ENCODE peak calls at places on chromosome 10, in four cellular contexts. Y is stomach; W is CD8-positive, alpha-beta memory T cell; P is NCI-H510A treated with DMSO at 0.1 percent for 48 hours. U is an unnamed sample.

GRCh38 chr10:47167591-47167990 is 132.4 kb upstream of the GDF10 start:
- DNase-seq in Y (no peak), W (no peak), P (no peak), U (no peak)

GRCh38 chr10:116159197-116159596 is 113.8 kb downstream of the GFRA1 start:
- DNase-seq in Y (no peak), W (no peak), P (no peak), U (no peak)

GRCh38 chr10:79103585-79103984 is 34.8 kb downstream of the ZMIZ1 start:
- DNase-seq in Y (no peak), W (no peak), P (no peak), U (no peak)

GRCh38 chr10:13669182-13669860 is 82.6 kb downstream of the PRPF18 start:
- DNase-seq in Y (no peak), W (no peak), P (no peak), U (no peak)

GRCh38 chr10:92571649-92572048 is 2.2 kb downstream of the IDE start:
- DNase-seq in Y (no peak), W (no peak), P (no peak), U (no peak)

GRCh38 chr10:114375082-114375481 is 29.2 kb downstream of the AFAP1L2 start:
- DNase-seq in Y (no peak), W (no peak), P (no peak), U (no peak)

GRCh38 chr10:78196964-78197363 is 163.3 kb downstream of the RPS24 start:
- DNase-seq in Y (no peak), W (no peak), P (no peak), U (no peak)

GRCh38 chr10:133162178-133162909 is 2.3 kb downstream of the KNDC1 start:
- DNase-seq in Y (no peak), W (no peak), P (no peak), U (no peak)

GRCh38 chr10:43781480-43782361 is 133.0 kb upstream of the ZNF32 start:
- DNase-seq in Y (peak), W (no peak), P (no peak), U (no peak)

GRCh38 chr10:21791276-21791675 is 212.3 kb downstream of the DNAJC1 start:
- DNase-seq in Y (no peak), W (no peak), P (no peak), U (no peak)

GRCh38 chr10:71998840-71999194 is 34.6 kb downstream of the CHST3 start:
- DNase-seq in Y (peak), W (no peak), P (no peak), U (no peak)

GRCh38 chr10:70849582-70850016 is 33.9 kb downstream of the SGPL1 start:
- DNase-seq in Y (no peak), W (no peak), P (no peak), U (no peak)

GRCh38 chr10:49144021-49144720 is 10.3 kb upstream of the FAM170B start:
- DNase-seq in Y (no peak), W (no peak), P (no peak), U (no peak)

GRCh38 chr10:111739160-111739712 is 444.3 kb downstream of the GPAM start:
- DNase-seq in Y (no peak), W (no peak), P (no peak), U (no peak)

GRCh38 chr10:121819049-121819448 is 108.8 kb downstream of the ATE1 start:
- DNase-seq in Y (no peak), W (no peak), P (no peak), U (no peak)

GRCh38 chr10:103870503-103870902 is 15.1 kb upstream of the SH3PXD2A start:
- DNase-seq in Y (no peak), W (no peak), P (no peak), U (no peak)

GRCh38 chr10:82027711-82028110 is 152.7 kb downstream of the NRG3 start:
- DNase-seq in Y (no peak), W (no peak), P (no peak), U (no peak)

GRCh38 chr10:127012769-127013152 is 107.5 kb downstream of the DOCK1 start:
- DNase-seq in Y (peak), W (no peak), P (peak), U (no peak)

GRCh38 chr10:84331091-84331490 is 2.7 kb downstream of the CCSER2 start:
- DNase-seq in Y (no peak), W (no peak), P (peak), U (no peak)

GRCh38 chr10:97333601-97334369 is 744 bp downstream of the FRAT2 start:
- DNase-seq in Y (peak), W (peak), P (peak), U (no peak)

GRCh38 chr10:79310911-79311573 is 36.2 kb upstream of the PPIF start:
- DNase-seq in Y (peak), W (no peak), P (no peak), U (no peak)

GRCh38 chr10:112275512-112276245 is 7.5 kb upstream of the TECTB start:
- DNase-seq in Y (no peak), W (no peak), P (no peak), U (no peak)

GRCh38 chr10:71090330-71090729 is 122.0 kb upstream of the UNC5B start:
- DNase-seq in Y (peak), W (no peak), P (no peak), U (no peak)